ENCODE peak calls at places on chromosomes 11 and 22, in ten cellular contexts. One of them, this sample, is unnamed.

GRCh38 chr22:17514092-17514491 is 49.2 kb upstream of the SLC25A18 start:
- DNase-seq in SK-MEL-5: no peak
- DNase-seq in mesenchymal stem cell: no peak
- DNase-seq in G401: no peak
- DNase-seq in HS-5: no peak
- DNase-seq in osteocyte: no peak
- DNase-seq in posterior cingulate gyrus: no peak
- DNase-seq in pulmonary artery endothelial cell: no peak
- DNase-seq in neural progenitor cell: no peak
- DNase-seq in fibroblast of pulmonary artery: no peak
- DNase-seq in this sample: no peak

GRCh38 chr22:46056169-46057041 is 79.4 kb upstream of the WNT7B start:
- DNase-seq in pulmonary artery endothelial cell: no peak
- DNase-seq in osteocyte: no peak
- DNase-seq in neural progenitor cell: no peak
- DNase-seq in posterior cingulate gyrus: peak; percentile 95
- DNase-seq in HS-5: no peak
- DNase-seq in SK-MEL-5: no peak
- DNase-seq in mesenchymal stem cell: no peak
- DNase-seq in G401: peak; percentile 75
- DNase-seq in fibroblast of pulmonary artery: no peak
- DNase-seq in this sample: no peak

GRCh38 chr11:116777056-116777455 is 4.3 kb upstream of the BUD13 start:
- DNase-seq in mesenchymal stem cell: no peak
- DNase-seq in HS-5: no peak
- DNase-seq in pulmonary artery endothelial cell: no peak
- DNase-seq in G401: no peak
- DNase-seq in posterior cingulate gyrus: no peak
- DNase-seq in SK-MEL-5: no peak
- DNase-seq in neural progenitor cell: no peak
- DNase-seq in fibroblast of pulmonary artery: no peak
- DNase-seq in osteocyte: no peak
- DNase-seq in this sample: no peak

GRCh38 chr11:107743161-107743560 is 31.3 kb upstream of the SLN start:
- DNase-seq in pulmonary artery endothelial cell: no peak
- DNase-seq in fibroblast of pulmonary artery: no peak
- DNase-seq in HS-5: no peak
- DNase-seq in SK-MEL-5: no peak
- DNase-seq in osteocyte: no peak
- DNase-seq in mesenchymal stem cell: no peak
- DNase-seq in neural progenitor cell: no peak
- DNase-seq in G401: peak; percentile 89
- DNase-seq in posterior cingulate gyrus: no peak
- DNase-seq in this sample: no peak

GRCh38 chr11:9493492-9493891 is 32.7 kb downstream of the ZNF143 start:
- DNase-seq in posterior cingulate gyrus: no peak
- DNase-seq in osteocyte: no peak
- DNase-seq in pulmonary artery endothelial cell: no peak
- DNase-seq in G401: no peak
- DNase-seq in SK-MEL-5: no peak
- DNase-seq in mesenchymal stem cell: no peak
- DNase-seq in HS-5: no peak
- DNase-seq in neural progenitor cell: no peak
- DNase-seq in fibroblast of pulmonary artery: no peak
- DNase-seq in this sample: no peak

GRCh38 chr11:110818032-110818687 is 105.9 kb upstream of the ARHGAP20 start:
- DNase-seq in osteocyte: no peak
- DNase-seq in pulmonary artery endothelial cell: no peak
- DNase-seq in posterior cingulate gyrus: no peak
- DNase-seq in fibroblast of pulmonary artery: peak; percentile 39
- DNase-seq in neural progenitor cell: no peak
- DNase-seq in HS-5: peak; percentile 43
- DNase-seq in SK-MEL-5: no peak
- DNase-seq in mesenchymal stem cell: peak; percentile 20
- DNase-seq in G401: no peak
- DNase-seq in this sample: no peak

GRCh38 chr11:60772666-60773065 is 12.5 kb upstream of the MS4A10 start:
- DNase-seq in HS-5: no peak
- DNase-seq in pulmonary artery endothelial cell: no peak
- DNase-seq in osteocyte: no peak
- DNase-seq in neural progenitor cell: no peak
- DNase-seq in posterior cingulate gyrus: no peak
- DNase-seq in fibroblast of pulmonary artery: no peak
- DNase-seq in SK-MEL-5: no peak
- DNase-seq in mesenchymal stem cell: no peak
- DNase-seq in G401: no peak
- DNase-seq in this sample: no peak

GRCh38 chr11:114133548-114134329 is 74.2 kb downstream of the ZBTB16 start:
- DNase-seq in G401: no peak
- DNase-seq in pulmonary artery endothelial cell: no peak
- DNase-seq in SK-MEL-5: no peak
- DNase-seq in HS-5: no peak
- DNase-seq in mesenchymal stem cell: no peak
- DNase-seq in fibroblast of pulmonary artery: peak; percentile 36
- DNase-seq in osteocyte: no peak
- DNase-seq in neural progenitor cell: no peak
- DNase-seq in posterior cingulate gyrus: no peak
- DNase-seq in this sample: no peak

GRCh38 chr11:93614111-93614784 is 47.2 kb upstream of the CEP295 start:
- DNase-seq in fibroblast of pulmonary artery: no peak
- DNase-seq in pulmonary artery endothelial cell: no peak
- DNase-seq in HS-5: no peak
- DNase-seq in G401: no peak
- DNase-seq in osteocyte: no peak
- DNase-seq in SK-MEL-5: peak; percentile 37
- DNase-seq in neural progenitor cell: peak; percentile 60
- DNase-seq in posterior cingulate gyrus: no peak
- DNase-seq in mesenchymal stem cell: no peak
- DNase-seq in this sample: no peak

GRCh38 chr11:12356944-12357655 is 20.3 kb upstream of the PARVA start:
- DNase-seq in pulmonary artery endothelial cell: no peak
- DNase-seq in G401: no peak
- DNase-seq in fibroblast of pulmonary artery: no peak
- DNase-seq in HS-5: no peak
- DNase-seq in posterior cingulate gyrus: no peak
- DNase-seq in neural progenitor cell: no peak
- DNase-seq in osteocyte: no peak
- DNase-seq in mesenchymal stem cell: no peak
- DNase-seq in SK-MEL-5: no peak
- DNase-seq in this sample: no peak

GRCh38 chr11:68677432-68677831 is 6.9 kb upstream of the GAL start:
- DNase-seq in neural progenitor cell: no peak
- DNase-seq in fibroblast of pulmonary artery: peak; percentile 71
- DNase-seq in G401: no peak
- DNase-seq in HS-5: peak; percentile 73
- DNase-seq in osteocyte: no peak
- DNase-seq in SK-MEL-5: no peak
- DNase-seq in posterior cingulate gyrus: peak; percentile 83
- DNase-seq in pulmonary artery endothelial cell: peak; percentile 29
- DNase-seq in mesenchymal stem cell: peak; percentile 81
- DNase-seq in this sample: no peak

GRCh38 chr22:36131907-36132306 is 28.6 kb downstream of the APOL3 start:
- DNase-seq in mesenchymal stem cell: no peak
- DNase-seq in fibroblast of pulmonary artery: no peak
- DNase-seq in neural progenitor cell: no peak
- DNase-seq in HS-5: no peak
- DNase-seq in pulmonary artery endothelial cell: no peak
- DNase-seq in G401: no peak
- DNase-seq in osteocyte: no peak
- DNase-seq in posterior cingulate gyrus: no peak
- DNase-seq in SK-MEL-5: no peak
- DNase-seq in this sample: no peak

GRCh38 chr11:80505771-80506170 is 1064.9 kb upstream of the TENM4 start:
- DNase-seq in fibroblast of pulmonary artery: no peak
- DNase-seq in SK-MEL-5: no peak
- DNase-seq in osteocyte: no peak
- DNase-seq in neural progenitor cell: no peak
- DNase-seq in HS-5: no peak
- DNase-seq in mesenchymal stem cell: no peak
- DNase-seq in posterior cingulate gyrus: no peak
- DNase-seq in G401: no peak
- DNase-seq in pulmonary artery endothelial cell: no peak
- DNase-seq in this sample: no peak

GRCh38 chr11:104525416-104525815 is 361.5 kb upstream of the PDGFD start:
- DNase-seq in fibroblast of pulmonary artery: no peak
- DNase-seq in posterior cingulate gyrus: no peak
- DNase-seq in HS-5: no peak
- DNase-seq in SK-MEL-5: no peak
- DNase-seq in mesenchymal stem cell: no peak
- DNase-seq in osteocyte: no peak
- DNase-seq in G401: peak; percentile 55
- DNase-seq in neural progenitor cell: no peak
- DNase-seq in pulmonary artery endothelial cell: no peak
- DNase-seq in this sample: no peak

This sample was measured in B cell.